ENCODE peak calls at places on chromosome 10, in six cellular contexts. V is pancreas; N is AG09319; X is WTC11; R is activated CD8-positive, alpha-beta T cell treated with anti-CD3 and anti-CD28 coated beads for 36 hours; G is tibial nerve. C is an unnamed sample.

GRCh38 chr10:100775346-100775745 is 30.0 kb downstream of the PAX2 start:
- DNase-seq in N (no peak), V (no peak), R (no peak), X (no peak), G (no peak), C (no peak)

GRCh38 chr10:51718804-51719291 is 19.5 kb upstream of the CSTF2T start:
- DNase-seq in N (peak), V (no peak), G (no peak), R (no peak), X (no peak), C (no peak)

GRCh38 chr10:101759354-101760247 is 16.3 kb downstream of the FGF8 start:
- DNase-seq in X (no peak), G (no peak), V (no peak), N (no peak), R (no peak), C (no peak)

GRCh38 chr10:46319383-46319782 is 32.6 kb downstream of the ANTXRL start:
- DNase-seq in V (no peak), G (no peak), N (no peak), X (no peak), R (no peak), C (no peak)

GRCh38 chr10:119542357-119542989 is at the start of gene RGS10:
- DNase-seq in V (no peak), G (peak), N (no peak), X (peak), R (peak), C (peak)

GRCh38 chr10:131684976-131685375 is 215.8 kb upstream of the PPP2R2D start:
- DNase-seq in R (no peak), N (no peak), V (no peak), G (no peak), X (no peak), C (no peak)

GRCh38 chr10:114260366-114260765 is 21.3 kb downstream of the VWA2 start:
- DNase-seq in N (no peak), V (no peak), G (no peak), X (no peak), R (no peak), C (no peak)

GRCh38 chr10:93652857-93653256 is 40.5 kb downstream of the PDE6C start:
- DNase-seq in R (no peak), V (no peak), X (no peak), N (no peak), G (no peak), C (no peak)

GRCh38 chr10:86651631-86652331 is 2.6 kb upstream of the OPN4 start:
- DNase-seq in G (no peak), R (no peak), N (no peak), V (peak), X (no peak), C (peak)

GRCh38 chr10:5373891-5374611 is 9.3 kb downstream of the UCN3 start:
- DNase-seq in G (no peak), R (no peak), N (no peak), X (no peak), V (no peak), C (no peak)

GRCh38 chr10:124459395-124459794 is 2.2 kb upstream of the LHPP start:
- DNase-seq in G (no peak), N (no peak), R (no peak), X (no peak), V (no peak), C (no peak)

DNA sequence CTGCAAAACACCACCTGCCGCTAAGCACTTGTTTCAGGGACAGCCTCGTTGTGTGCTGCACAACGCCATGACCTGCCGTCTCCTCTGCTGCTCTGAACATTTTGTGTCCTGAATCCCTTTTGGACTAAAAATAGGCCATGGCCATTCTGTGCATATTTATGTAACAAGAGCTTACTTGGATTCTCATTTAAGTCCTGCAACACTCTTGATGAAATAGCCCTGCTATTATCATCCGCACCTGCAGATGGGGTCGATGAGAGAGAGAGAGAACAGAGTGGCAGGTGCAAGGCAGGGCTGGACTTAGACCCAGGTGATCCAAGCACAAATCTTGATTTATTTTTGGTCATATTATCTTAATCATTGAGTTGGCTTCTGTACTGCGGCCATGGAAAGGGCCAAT is 121.2 kb upstream of the PRKCQ start:
- DNase-seq in V (no peak), N (no peak), G (no peak), R (peak), X (peak), C (no peak)
- TF ChIP-seq CTCF in V (no peak), N (no peak), G (no peak), R (no peak), X (no peak), C (no peak)

GRCh38 chr10:62377026-62377415 is 2.9 kb downstream of the ZNF365 start:
- DNase-seq in X (no peak), R (no peak), V (no peak), G (no peak), N (no peak), C (no peak)

GRCh38 chr10:62373639-62373994 is 552 bp upstream of the ZNF365 start:
- DNase-seq in N (no peak), R (no peak), X (no peak), G (no peak), V (no peak), C (no peak)

GRCh38 chr10:62376064-62377025 is 2.2 kb downstream of the ZNF365 start:
- DNase-seq in G (no peak), V (no peak), X (no peak), R (no peak), N (no peak), C (no peak)

GRCh38 chr10:62373995-62374861 is at the start of gene ZNF365:
- DNase-seq in V (peak), R (peak), X (peak), N (no peak), G (no peak), C (no peak)

GRCh38 chr10:62374862-62375710 is 917 bp downstream of the ZNF365 start:
- DNase-seq in N (no peak), V (peak), X (no peak), G (no peak), R (no peak), C (no peak)
- TF ChIP-seq CTCF in N (no peak), V (no peak), X (no peak), G (no peak), R (no peak), C (no peak)

GRCh38 chr10:79315602-79315920 is 31.7 kb upstream of the PPIF start:
- DNase-seq in R (no peak), G (no peak), V (peak), N (no peak), X (no peak), C (no peak)

GRCh38 chr10:79314761-79315601 is 32.3 kb upstream of the PPIF start:
- DNase-seq in N (no peak), R (no peak), G (no peak), X (no peak), V (peak), C (no peak)

GRCh38 chr10:79319372-79319771 is 27.9 kb upstream of the PPIF start:
- DNase-seq in R (no peak), G (no peak), N (no peak), X (no peak), V (peak), C (no peak)

GRCh38 chr10:79318369-79318768 is 28.9 kb upstream of the PPIF start:
- DNase-seq in X (no peak), G (no peak), R (no peak), N (no peak), V (peak), C (no peak)

DNA sequence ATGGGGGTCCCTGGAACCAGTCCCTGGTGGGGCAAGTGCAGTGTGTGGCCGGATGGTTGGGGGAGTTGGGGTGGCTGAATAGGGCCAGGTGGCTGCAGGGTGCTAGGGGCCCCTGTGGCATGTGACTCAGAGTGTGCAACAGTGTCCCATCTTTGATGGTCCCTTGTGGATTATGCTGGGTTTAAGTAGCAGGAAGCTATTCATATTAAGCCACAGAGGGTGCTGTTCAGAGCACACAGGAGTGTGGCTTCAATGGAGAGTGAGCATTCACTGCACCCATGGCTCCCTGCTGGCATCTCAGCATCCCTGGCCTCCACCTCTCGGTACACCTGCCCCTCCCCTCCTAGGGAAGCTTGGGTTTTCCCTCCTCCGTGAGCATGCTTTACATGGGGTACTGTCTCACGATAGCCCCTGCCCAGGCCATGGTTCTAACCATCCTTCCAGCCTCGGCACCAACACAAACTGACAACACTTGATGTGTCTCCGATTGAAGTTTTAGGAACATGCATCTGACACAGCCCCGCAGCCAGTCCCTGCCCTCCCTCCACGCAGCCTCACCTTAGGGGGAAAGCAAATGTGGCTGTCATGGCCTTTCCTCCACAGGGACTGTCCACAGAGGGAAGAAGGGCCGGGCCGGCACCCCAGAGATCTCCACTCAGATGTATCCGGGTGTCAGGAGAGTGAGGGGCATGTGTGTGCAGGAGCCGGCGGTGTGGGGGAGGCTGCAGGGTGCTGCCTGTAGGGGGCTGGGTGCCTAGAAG is 30.4 kb upstream of the PPIF start:
- DNase-seq in N (no peak), V (peak), R (peak), X (no peak), G (no peak), C (no peak)
- TF ChIP-seq CTCF in N (no peak), V (no peak), R (no peak), X (no peak), G (no peak), C (no peak)

DNA sequence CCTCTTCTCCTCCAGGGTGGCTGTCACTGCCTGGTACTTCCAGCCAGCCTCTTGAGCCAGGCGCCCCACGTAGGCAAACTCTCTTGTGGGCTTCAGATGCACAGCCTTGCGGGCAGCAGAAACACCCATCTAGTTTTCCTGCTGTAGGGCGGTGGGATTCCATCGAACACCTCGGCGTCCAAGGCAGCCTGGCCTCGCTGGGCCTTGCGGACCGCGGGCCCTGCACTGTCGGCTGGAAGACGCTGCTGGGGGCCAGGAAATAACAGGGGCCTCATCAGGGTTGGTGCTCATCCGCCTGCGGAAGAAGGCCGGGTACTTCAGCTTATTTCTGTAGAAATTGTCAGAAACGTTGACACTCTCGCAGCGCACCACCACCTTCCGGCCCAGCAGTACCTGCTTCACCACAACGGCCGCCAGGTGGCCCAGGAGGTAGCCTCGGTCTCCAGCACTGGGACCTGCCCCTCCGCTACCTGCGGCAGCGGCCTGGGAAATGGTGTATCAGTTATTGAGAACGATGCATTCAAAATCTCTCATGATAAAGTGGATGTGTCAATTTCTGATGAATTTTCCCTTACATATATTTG is 61.1 kb downstream of the WDFY4 start:
- DNase-seq in V (no peak), R (no peak), G (no peak), N (no peak), X (peak), C (no peak)
- TF ChIP-seq CTCF in V (no peak), R (no peak), G (no peak), N (no peak), X (peak), C (no peak)

GRCh38 chr10:79070091-79070610 is 1.4 kb downstream of the ZMIZ1 start:
- DNase-seq in N (no peak), X (peak), V (peak), R (no peak), G (no peak), C (no peak)

GRCh38 chr10:79070611-79071534 is 2.1 kb downstream of the ZMIZ1 start:
- DNase-seq in V (peak), G (peak), N (peak), R (peak), X (peak), C (peak)

GRCh38 chr10:79068562-79069324 is at the start of gene ZMIZ1:
- DNase-seq in X (peak), G (peak), V (peak), N (peak), R (peak), C (peak)

GRCh38 chr10:79068203-79068561 is 584 bp upstream of the ZMIZ1 start:
- DNase-seq in X (no peak), R (peak), V (peak), G (no peak), N (no peak), C (no peak)

GRCh38 chr10:79069325-79070090 is 742 bp downstream of the ZMIZ1 start:
- DNase-seq in V (peak), N (no peak), X (peak), R (peak), G (no peak), C (no peak)
- TF ChIP-seq CTCF in V (no peak), N (no peak), X (no peak), R (no peak), G (peak), C (no peak)

GRCh38 chr10:99172130-99172738 is 63.4 kb downstream of the HPSE2 start:
- DNase-seq in G (no peak), N (no peak), X (peak), V (no peak), R (peak), C (no peak)
- TF ChIP-seq CTCF in G (no peak), N (peak), X (peak), V (peak), R (no peak), C (no peak)

GRCh38 chr10:18140149-18140956 is at the start of gene CACNB2:
- DNase-seq in V (peak), R (peak), G (no peak), N (peak), X (peak), C (no peak)
- TF ChIP-seq CTCF in V (no peak), R (no peak), G (no peak), N (no peak), X (no peak), C (no peak)

DNA sequence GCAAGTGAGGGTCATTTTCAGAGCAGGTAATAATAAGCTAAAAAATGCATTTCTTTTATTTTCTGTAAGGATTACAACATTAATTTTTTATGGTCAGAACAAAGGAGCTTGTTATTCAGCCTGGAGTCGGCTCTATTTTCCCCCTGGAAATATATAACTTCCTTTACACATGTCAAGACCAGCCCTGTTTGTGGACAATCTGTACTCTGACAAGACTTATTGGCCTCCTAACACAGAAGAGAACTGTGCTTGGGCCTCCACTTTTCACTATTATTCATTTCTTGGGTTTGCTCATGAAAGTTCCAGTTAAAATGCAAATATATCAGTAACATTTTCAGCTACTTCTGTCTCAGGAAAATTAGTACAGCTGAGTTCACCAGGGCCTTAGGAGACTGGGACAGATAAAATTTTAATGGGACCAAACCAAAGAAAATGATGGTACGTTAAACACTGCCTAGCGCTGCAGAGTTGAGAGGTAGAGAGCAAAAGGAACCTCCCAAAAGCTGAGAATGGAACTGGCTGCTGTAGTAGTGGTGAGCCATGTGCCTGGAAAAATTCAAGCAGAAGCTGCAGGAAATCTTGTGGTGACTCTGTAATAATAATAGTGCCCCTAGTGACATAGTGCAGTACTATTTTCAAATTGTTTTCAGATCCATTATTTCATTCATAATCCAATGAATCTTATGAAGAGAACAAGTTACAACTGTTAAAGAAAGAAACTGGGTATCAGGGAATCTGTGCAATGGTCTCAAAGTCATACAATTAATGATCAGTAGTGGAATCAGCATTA is 227.2 kb upstream of the KIAA1217 start:
- DNase-seq in V (no peak), G (no peak), X (no peak), N (no peak), R (no peak), C (no peak)
- TF ChIP-seq CTCF in V (no peak), G (no peak), X (no peak), N (no peak), R (no peak), C (no peak)

DNA sequence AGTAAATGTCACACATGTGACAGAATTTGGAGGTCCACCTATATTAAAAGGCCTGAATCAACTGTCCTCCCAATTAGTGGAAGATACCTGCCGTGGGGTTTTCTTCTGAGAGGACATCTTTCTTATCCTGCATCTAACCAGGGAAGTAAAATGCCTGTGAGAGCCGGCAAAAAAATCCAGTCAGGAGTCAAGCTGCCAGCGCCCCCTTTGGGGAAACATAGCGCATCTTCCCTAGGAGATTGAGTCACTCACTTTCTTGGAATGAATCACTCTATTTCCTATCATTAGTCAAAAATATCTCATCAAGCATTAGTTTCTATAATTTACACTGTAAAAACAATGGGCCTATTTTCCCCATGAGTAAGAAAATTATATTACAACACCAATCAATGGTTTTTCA is 66.4 kb upstream of the ANK3 start:
- DNase-seq in G (no peak), R (no peak), X (peak), N (no peak), V (no peak), C (no peak)
- TF ChIP-seq CTCF in G (no peak), R (no peak), X (peak), N (no peak), V (no peak), C (no peak)

GRCh38 chr10:21021843-21022594 is 124.9 kb upstream of the NEBL start:
- DNase-seq in V (no peak), G (no peak), R (no peak), X (no peak), N (no peak), C (no peak)
- TF ChIP-seq CTCF in V (no peak), G (no peak), R (no peak), X (no peak), N (no peak), C (no peak)